ENCODE peak calls at places on chromosomes 4 and X, in five cellular contexts. K is SK-N-SH, P is K562, I is GM12878, Y is HepG2. N is an unnamed sample.

GRCh38 chrX:106780664-106781377 is 21.7 kb upstream of the TBC1D8B start:
- DNase-seq in K (no peak), P (no peak), I (no peak), Y (peak), N (no peak)

GRCh38 chr4:2361366-2362285 is 56.8 kb downstream of the ZFYVE28 start:
- DNase-seq in K (no peak), P (no peak), I (no peak), Y (no peak), N (no peak)

GRCh38 chrX:41923925-41924693 is 755 bp upstream of the CASK start:
- DNase-seq in K (peak), P (no peak), I (no peak), Y (no peak), N (no peak)

GRCh38 chr4:145815626-145816025 is 123.0 kb downstream of the ZNF827 start:
- DNase-seq in K (no peak), P (no peak), I (no peak), Y (no peak), N (no peak)

GRCh38 chr4:156197216-156197615 is 243.6 kb upstream of the CTSO start:
- DNase-seq in K (no peak), P (no peak), I (no peak), Y (no peak), N (no peak)

GRCh38 chr4:164207460-164207859 is 546.5 kb upstream of the SMIM31 start:
- DNase-seq in K (no peak), P (no peak), I (no peak), Y (no peak), N (no peak)

GRCh38 chr4:76558391-76559235 is 123.6 kb downstream of the SHROOM3 start:
- DNase-seq in K (no peak), P (no peak), I (no peak), Y (no peak), N (no peak)

GRCh38 chr4:70902577-70903281 is 560 bp downstream of the MOB1B start:
- DNase-seq in K (no peak), P (peak), I (no peak), Y (no peak), N (no peak)

GRCh38 chr4:169634975-169635374 is 14.6 kb downstream of the CLCN3 start:
- DNase-seq in K (no peak), P (no peak), I (no peak), Y (no peak), N (no peak)

GRCh38 chr4:22991576-22991975 is 298.8 kb downstream of the GBA3 start:
- DNase-seq in K (no peak), P (no peak), I (no peak), Y (no peak), N (no peak)

GRCh38 chr4:3642806-3643517 is 110.7 kb upstream of the LRPAP1 start:
- DNase-seq in K (no peak), P (no peak), I (no peak), Y (no peak), N (no peak)

GRCh38 chrX:20218809-20219505 is 47.8 kb downstream of the RPS6KA3 start:
- DNase-seq in K (no peak), P (peak), I (no peak), Y (no peak), N (no peak)

GRCh38 chr4:139794158-139794954 is 128.7 kb downstream of the MGST2 start:
- DNase-seq in K (peak), P (no peak), I (no peak), Y (no peak), N (no peak)

GRCh38 chr4:154004028-154004427 is 215.1 kb upstream of the SFRP2 start:
- DNase-seq in K (no peak), P (no peak), I (no peak), Y (no peak), N (no peak)

GRCh38 chrX:49233887-49234555 is 881 bp upstream of the CACNA1F start:
- DNase-seq in K (no peak), P (no peak), I (no peak), Y (no peak), N (no peak)

GRCh38 chr4:140296335-140296753 is 77.1 kb upstream of the SCOC start:
- DNase-seq in K (peak), P (no peak), I (no peak), Y (peak), N (no peak)

GRCh38 chr4:101597204-101597603 is 193.3 kb upstream of the BANK1 start:
- DNase-seq in K (no peak), P (no peak), I (peak), Y (no peak), N (peak)

GRCh38 chr4:183261953-183262775 is 57.9 kb downstream of the CLDN22 start:
- DNase-seq in K (peak), P (peak), I (peak), Y (peak), N (peak)

GRCh38 chr4:127641524-127641923 is 8.8 kb downstream of the INTU start:
- DNase-seq in K (no peak), P (no peak), I (no peak), Y (no peak), N (no peak)

DNA sequence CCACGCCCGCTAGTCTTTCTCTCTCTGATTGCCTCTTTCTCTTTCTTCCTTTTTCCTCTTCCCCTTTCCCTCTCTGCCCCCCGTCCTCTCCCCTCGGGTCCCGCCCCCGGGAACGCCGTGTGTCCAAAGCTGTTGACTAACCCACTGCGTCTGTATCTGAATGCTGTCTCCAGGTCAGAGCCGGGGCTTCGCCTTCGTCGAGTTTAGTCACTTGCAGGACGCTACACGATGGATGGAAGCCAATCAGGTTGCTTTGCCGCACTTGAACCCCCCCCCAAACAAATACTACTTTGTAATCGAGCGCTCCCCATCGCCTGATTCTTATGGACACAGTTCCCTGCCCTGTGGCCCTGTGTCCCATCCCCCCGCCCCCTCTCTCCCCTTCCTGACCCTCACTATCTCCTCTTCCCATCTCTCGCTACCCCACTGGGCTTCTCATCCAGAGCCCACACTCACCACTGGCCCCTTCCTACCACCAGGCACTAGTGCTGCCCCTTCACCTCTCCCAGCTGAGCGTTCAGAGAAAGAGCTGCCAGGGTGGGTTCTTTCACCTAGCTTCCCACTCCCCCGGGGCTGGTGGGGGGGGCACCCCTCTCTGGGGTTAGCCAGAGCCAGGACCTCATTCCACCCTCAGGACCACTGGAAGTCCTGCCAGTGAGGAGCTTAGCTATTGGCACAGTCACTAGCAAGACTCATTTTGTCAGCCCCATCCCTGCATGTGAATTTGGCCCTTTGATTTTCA is 18.6 kb upstream of the UBA1 start:
- DNase-seq in K (peak), P (no peak), I (no peak), Y (no peak), N (no peak)
- TF ChIP-seq REST in K (no peak), P (no peak), I (no peak), Y (no peak), N (no peak)

GRCh38 chrX:46837543-46838481 is 969 bp downstream of the RP2 start:
- DNase-seq in K (peak), P (no peak), I (no peak), Y (peak), N (no peak)
- TF ChIP-seq GABPA in K (no peak), P (no peak), I (no peak), Y (no peak), N (no peak)

DNA sequence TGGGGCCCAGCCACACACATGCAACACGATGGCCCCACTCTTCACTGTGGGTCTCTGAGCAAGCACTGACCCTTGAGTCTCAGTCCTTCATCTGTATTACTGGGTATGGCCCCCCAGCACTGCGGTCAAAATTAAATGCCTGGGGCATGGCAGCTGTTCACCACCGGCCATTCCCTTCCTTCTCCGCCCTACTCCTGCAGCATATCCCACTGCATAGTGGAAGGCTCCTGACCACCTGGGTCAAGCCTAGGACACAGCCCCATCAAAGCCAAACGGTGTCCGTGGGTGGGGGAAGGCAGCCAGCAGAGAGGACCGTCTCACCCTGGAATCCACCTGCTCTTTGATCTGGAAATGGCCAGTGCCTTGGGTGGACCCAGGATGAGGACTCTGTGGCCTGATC is 30.7 kb downstream of the PPP2R2C start:
- DNase-seq in K (no peak), P (no peak), I (no peak), Y (no peak), N (no peak)
- TF ChIP-seq REST in K (no peak), P (no peak), I (no peak), Y (no peak), N (no peak)

GRCh38 chrX:131841496-131842410 is 181.3 kb upstream of the STK26 start:
- DNase-seq in K (peak), P (peak), I (no peak), Y (peak), N (peak)
- TF ChIP-seq GABPA in K (no peak), P (no peak), I (no peak), Y (no peak), N (no peak)

GRCh38 chr4:157287445-157287844 is 66.9 kb downstream of the GRIA2 start:
- DNase-seq in K (no peak), P (no peak), I (no peak), Y (no peak), N (no peak)

GRCh38 chr4:157280673-157281072 is 60.1 kb downstream of the GRIA2 start:
- DNase-seq in K (no peak), P (no peak), I (no peak), Y (no peak), N (no peak)

GRCh38 chr4:157282019-157282418 is 61.5 kb downstream of the GRIA2 start:
- DNase-seq in K (no peak), P (no peak), I (no peak), Y (no peak), N (no peak)
- TF ChIP-seq REST in K (no peak), P (no peak), I (no peak), Y (no peak), N (no peak)

N was measured in HL-60.